ENCODE peak calls at places on chromosomes 12 and 14, in four cellular contexts. R is K562, S is GM12878, U is HepG2. G is an unnamed sample.

GRCh38 chr12:68094645-68095395 is 64.7 kb downstream of the IFNG start:
- DNase-seq in R (no peak), S (no peak), U (no peak), G (no peak)

GRCh38 chr14:64191756-64192155 is 102.4 kb downstream of the ESR2 start:
- DNase-seq in R (no peak), S (no peak), U (no peak), G (no peak)

GRCh38 chr14:104878582-104878981 is 13.5 kb downstream of the CEP170B start:
- DNase-seq in R (no peak), S (no peak), U (no peak), G (no peak)

GRCh38 chr14:104499784-104500496 is 79.6 kb upstream of the C14orf180 start:
- DNase-seq in R (no peak), S (no peak), U (no peak), G (no peak)

GRCh38 chr12:121514184-121514742 is 66.6 kb downstream of the KDM2B start:
- DNase-seq in R (no peak), S (no peak), U (no peak), G (no peak)

GRCh38 chr12:54385251-54385914 is 850 bp upstream of the ZNF385A start:
- DNase-seq in R (no peak), S (no peak), U (no peak), G (no peak)

GRCh38 chr14:85565862-85566296 is 35.9 kb downstream of the FLRT2 start:
- DNase-seq in R (no peak), S (no peak), U (no peak), G (no peak)

GRCh38 chr14:89507926-89508460 is 91.0 kb upstream of the FOXN3 start:
- DNase-seq in R (no peak), S (no peak), U (no peak), G (no peak)

GRCh38 chr14:30585204-30585603 is 26.2 kb downstream of the G2E3 start:
- DNase-seq in R (no peak), S (no peak), U (no peak), G (no peak)

GRCh38 chr14:74501135-74501614 is 7.6 kb downstream of the ISCA2 start:
- DNase-seq in R (peak; percentile 37), S (no peak), U (peak; percentile 52), G (peak; percentile 79)

GRCh38 chr14:93946506-93947170 is 19.5 kb downstream of the FAM181A start:
- DNase-seq in R (no peak), S (no peak), U (no peak), G (no peak)

GRCh38 chr14:51093371-51094281 is 1.3 kb downstream of the TRIM9 start:
- DNase-seq in R (no peak), S (no peak), U (no peak), G (peak; percentile 66)

GRCh38 chr14:71168564-71168963 is 261.3 kb downstream of the PCNX1 start:
- DNase-seq in R (no peak), S (no peak), U (no peak), G (no peak)

GRCh38 chr12:88167384-88167783 is 25.3 kb downstream of the TMTC3 start:
- DNase-seq in R (no peak), S (no peak), U (no peak), G (no peak)

GRCh38 chr12:101570022-101570421 is 24.7 kb upstream of the MYBPC1 start:
- DNase-seq in R (no peak), S (no peak), U (peak; percentile 81), G (no peak)

GRCh38 chr12:17132336-17132735 is 526.4 kb upstream of the LMO3 start:
- DNase-seq in R (no peak), S (no peak), U (no peak), G (no peak)

GRCh38 chr12:125340791-125341190 is 275.6 kb downstream of the AACS start:
- DNase-seq in R (no peak), S (no peak), U (peak; percentile 3), G (no peak)

GRCh38 chr12:48973992-48974673 is 2.6 kb upstream of the WNT10B start:
- DNase-seq in R (peak; percentile 75), S (no peak), U (no peak), G (peak; percentile 82)

GRCh38 chr12:114439306-114439705 is 33.4 kb upstream of the TBX5 start:
- DNase-seq in R (no peak), S (no peak), U (no peak), G (peak; percentile 49)

GRCh38 chr12:53737951-53738833 is 10.9 kb upstream of the CALCOCO1 start:
- DNase-seq in R (peak; percentile 37), S (no peak), U (no peak), G (peak; percentile 85)

GRCh38 chr12:110995615-110996014 is 75.2 kb upstream of the MYL2 start:
- DNase-seq in R (no peak), S (no peak), U (no peak), G (no peak)

GRCh38 chr12:123237646-123238329 is 4.6 kb downstream of the MTRFR start:
- DNase-seq in R (peak; percentile 47), S (peak; percentile 62), U (peak; percentile 34), G (peak; percentile 63)

GRCh38 chr12:2450553-2450952 is 344.2 kb upstream of the FKBP4 start:
- DNase-seq in R (no peak), S (no peak), U (no peak), G (no peak)

GRCh38 chr14:103879570-103880333 is 32.4 kb upstream of the PPP1R13B start:
- DNase-seq in R (peak; percentile 17), S (no peak), U (peak; percentile 97), G (peak; percentile 40)

GRCh38 chr14:99420711-99421110 is 59.9 kb downstream of the SETD3 start:
- DNase-seq in R (peak; percentile 38), S (no peak), U (no peak), G (peak; percentile 30)

GRCh38 chr14:105117257-105117646 is 51.3 kb downstream of the JAG2 start:
- DNase-seq in R (no peak), S (no peak), U (no peak), G (no peak)

GRCh38 chr12:104456417-104456949 is at the start of gene CHST11:
- DNase-seq in R (peak; percentile 97), S (no peak), U (no peak), G (peak; percentile 93)

GRCh38 chr12:82437744-82438143 is 79.4 kb downstream of the METTL25 start:
- DNase-seq in R (no peak), S (no peak), U (no peak), G (no peak)

GRCh38 chr12:108833757-108834472 is 23.5 kb downstream of the SSH1 start:
- DNase-seq in R (no peak), S (no peak), U (no peak), G (no peak)

GRCh38 chr12:116539905-116540482 is 19.2 kb upstream of the MAP1LC3B2 start:
- DNase-seq in R (no peak), S (no peak), U (no peak), G (peak; percentile 48)
- TF ChIP-seq CREM in R (no peak), S (no peak), U (no peak), G (no peak)

GRCh38 chr12:29234965-29235364 is 85.9 kb downstream of the FAR2 start:
- DNase-seq in R (no peak), S (no peak), U (no peak), G (no peak)

GRCh38 chr12:29239336-29239735 is 90.3 kb downstream of the FAR2 start:
- DNase-seq in R (no peak), S (no peak), U (no peak), G (no peak)

GRCh38 chr12:29241821-29242591 is 92.9 kb downstream of the FAR2 start:
- DNase-seq in R (no peak), S (peak; percentile 72), U (peak; percentile 37), G (no peak)

GRCh38 chr12:29240441-29240840 is 91.4 kb downstream of the FAR2 start:
- DNase-seq in R (no peak), S (no peak), U (no peak), G (no peak)

GRCh38 chr12:29238822-29239291 is 89.8 kb downstream of the FAR2 start:
- DNase-seq in R (no peak), S (no peak), U (no peak), G (no peak)
- TF ChIP-seq CREM in R (no peak), S (no peak), U (no peak), G (no peak)

GRCh38 chr12:118356809-118357326 is 15.8 kb downstream of the TAOK3 start:
- DNase-seq in R (no peak), S (no peak), U (no peak), G (no peak)

GRCh38 chr12:118358008-118358359 is 14.7 kb downstream of the TAOK3 start:
- DNase-seq in R (no peak), S (no peak), U (no peak), G (no peak)

GRCh38 chr12:118355838-118356237 is 16.9 kb downstream of the TAOK3 start:
- DNase-seq in R (no peak), S (no peak), U (no peak), G (no peak)

GRCh38 chr12:118358607-118359540 is 13.8 kb downstream of the TAOK3 start:
- DNase-seq in R (peak; percentile 33), S (no peak), U (no peak), G (no peak)

DNA sequence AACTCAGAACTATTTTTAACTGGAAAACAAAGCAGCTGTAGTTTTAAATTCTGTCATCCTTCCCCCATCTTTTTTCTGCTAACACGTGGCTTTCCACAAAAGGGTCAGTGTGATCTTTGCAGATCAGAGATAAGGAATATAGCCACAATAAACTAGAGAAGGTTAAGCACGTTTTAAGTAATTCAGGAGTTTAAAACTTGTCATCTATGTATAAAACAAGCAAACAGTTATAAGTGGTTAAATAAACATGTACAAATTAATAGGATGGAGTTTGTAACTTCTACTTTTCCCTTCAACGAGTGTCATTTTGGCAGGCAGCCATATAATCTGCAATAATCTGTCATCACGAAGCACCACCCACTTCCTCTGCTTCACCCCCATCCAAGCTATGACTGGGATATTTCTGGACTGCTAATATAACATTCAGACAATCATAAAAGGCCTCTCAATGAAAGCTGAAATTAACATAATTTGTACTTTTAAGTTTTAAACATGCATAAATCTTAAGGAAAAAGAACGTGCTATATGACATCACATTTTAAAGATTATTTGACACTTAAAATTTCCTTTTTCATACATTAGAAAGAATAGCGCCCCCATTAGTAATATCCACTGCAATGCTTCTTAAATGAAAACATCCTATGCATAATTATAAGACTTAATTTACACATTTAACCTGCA is 15.2 kb downstream of the TAOK3 start:
- DNase-seq in R (peak; percentile 90), S (peak; percentile 62), U (no peak), G (no peak)
- TF ChIP-seq CREM in R (peak; percentile 42), S (no peak), U (no peak), G (no peak)

GRCh38 chr12:102964872-102965271 is 7.4 kb downstream of the ASCL1 start:
- DNase-seq in R (no peak), S (no peak), U (no peak), G (peak; percentile 70)
- TF ChIP-seq CREM in R (no peak), S (no peak), U (no peak), G (no peak)

GRCh38 chr14:54524410-54524809 is 14.7 kb downstream of the CGRRF1 start:
- DNase-seq in R (no peak), S (no peak), U (no peak), G (no peak)

GRCh38 chr14:54529811-54530210 is 20.1 kb downstream of the CGRRF1 start:
- DNase-seq in R (no peak), S (no peak), U (no peak), G (no peak)

GRCh38 chr14:54533100-54533499 is 23.4 kb downstream of the CGRRF1 start:
- DNase-seq in R (no peak), S (no peak), U (no peak), G (no peak)

GRCh38 chr14:54532111-54533012 is 22.7 kb downstream of the CGRRF1 start:
- DNase-seq in R (no peak), S (peak; percentile 53), U (no peak), G (no peak)

DNA sequence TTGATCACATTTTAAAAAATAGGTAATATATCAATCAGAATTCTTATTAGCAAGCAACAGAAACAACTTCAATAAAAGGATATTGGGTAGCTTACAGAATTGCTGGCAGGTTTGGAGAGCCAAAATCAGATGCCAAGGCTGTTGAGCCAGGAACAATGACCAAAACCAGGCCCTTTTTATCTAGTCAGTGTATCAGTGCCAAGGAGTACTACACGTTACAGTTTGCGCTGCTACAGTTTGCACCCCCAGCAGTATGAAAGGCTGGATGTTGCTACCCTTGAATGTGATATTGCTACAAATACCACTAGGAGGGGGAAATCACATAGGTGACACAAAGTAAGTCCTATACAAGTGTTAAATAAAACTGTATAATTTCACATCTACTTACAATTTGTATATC is 19.3 kb downstream of the CGRRF1 start:
- DNase-seq in R (no peak), S (no peak), U (no peak), G (no peak)
- TF ChIP-seq CREM in R (no peak), S (no peak), U (no peak), G (no peak)